ENCODE peak calls at places on chromosomes 7 and 10, in six cellular contexts. I is A549, H is K562, Q is HepG2, P is GM12878, F is endothelial cell of umbilical vein. O is an unnamed sample.

GRCh38 chr10:117743517-117743916 is 201.0 kb downstream of the EMX2 start:
- DNase-seq in I (no peak), H (no peak), Q (no peak), P (no peak), F (no peak), O (no peak)

GRCh38 chr7:129471402-129471827 is 30.9 kb upstream of the SMKR1 start:
- DNase-seq in I (no peak), H (no peak), Q (no peak), P (no peak), F (no peak), O (no peak)

GRCh38 chr10:49741108-49741995 is 20.8 kb downstream of the OGDHL start:
- DNase-seq in I (peak; percentile 20), H (no peak), Q (no peak), P (no peak), F (no peak), O (peak; percentile 23)

GRCh38 chr7:101608772-101609713 is 20.1 kb downstream of the MYL10 start:
- DNase-seq in I (no peak), H (no peak), Q (no peak), P (no peak), F (no peak), O (no peak)

GRCh38 chr7:69411018-69411417 is 187.3 kb upstream of the AUTS2 start:
- DNase-seq in I (no peak), H (no peak), Q (no peak), P (no peak), F (no peak), O (no peak)

GRCh38 chr10:58590152-58590551 is 77.5 kb downstream of the BICC1 start:
- DNase-seq in I (peak; percentile 84), H (no peak), Q (no peak), P (no peak), F (peak; percentile 51), O (no peak)

GRCh38 chr10:100838986-100839385 is 73.8 kb upstream of the SLF2 start:
- DNase-seq in I (no peak), H (no peak), Q (no peak), P (no peak), F (no peak), O (peak; percentile 46)

GRCh38 chr7:37782166-37782565 is 66.2 kb upstream of the NME8 start:
- DNase-seq in I (no peak), H (no peak), Q (no peak), P (no peak), F (no peak), O (no peak)

GRCh38 chr10:103645141-103646054 is 151.9 kb downstream of the NEURL1 start:
- DNase-seq in I (no peak), H (no peak), Q (peak; percentile 87), P (no peak), F (peak; percentile 20), O (peak; percentile 93)

GRCh38 chr7:40986351-40986873 is 716.5 kb downstream of the INHBA start:
- DNase-seq in I (peak; percentile 35), H (no peak), Q (no peak), P (no peak), F (no peak), O (no peak)

GRCh38 chr10:67520924-67521520 is 175.0 kb downstream of the CTNNA3 start:
- DNase-seq in I (peak; percentile 65), H (peak; percentile 23), Q (peak; percentile 38), P (peak; percentile 2), F (peak; percentile 54), O (peak; percentile 70)

GRCh38 chr10:125120046-125120710 is 40.2 kb downstream of the CTBP2 start:
- DNase-seq in I (peak; percentile 79), H (no peak), Q (no peak), P (no peak), F (no peak), O (no peak)

GRCh38 chr7:27697861-27698430 is 35.3 kb upstream of the HIBADH start:
- DNase-seq in I (peak; percentile 40), H (no peak), Q (peak; percentile 39), P (peak; percentile 53), F (peak; percentile 11), O (peak; percentile 89)

GRCh38 chr10:55311823-55312431 is 510.9 kb upstream of the PCDH15 start:
- DNase-seq in I (no peak), H (no peak), Q (no peak), P (no peak), F (no peak), O (no peak)

GRCh38 chr10:29501692-29502091 is 133.1 kb downstream of the SVIL start:
- DNase-seq in I (peak; percentile 78), H (peak; percentile 22), Q (no peak), P (no peak), F (no peak), O (no peak)

GRCh38 chr7:111090834-111091233 is at the start of gene LRRN3:
- DNase-seq in I (no peak), H (peak; percentile 13), Q (no peak), P (no peak), F (no peak), O (no peak)

GRCh38 chr7:100583132-100584045 is 2.5 kb downstream of the LRCH4 start:
- DNase-seq in I (no peak), H (no peak), Q (no peak), P (peak; percentile 44), F (peak; percentile 50), O (peak; percentile 100)

GRCh38 chr7:41113663-41114062 is 589.2 kb downstream of the INHBA start:
- DNase-seq in I (no peak), H (no peak), Q (no peak), P (no peak), F (no peak), O (no peak)

GRCh38 chr10:12279281-12279680 is 70.1 kb upstream of the CAMK1D start:
- DNase-seq in I (no peak), H (no peak), Q (no peak), P (no peak), F (no peak), O (no peak)

GRCh38 chr7:2609001-2609411 is 22.8 kb upstream of the TTYH3 start:
- DNase-seq in I (peak; percentile 49), H (peak; percentile 70), Q (peak; percentile 62), P (no peak), F (peak; percentile 76), O (peak; percentile 85)

GRCh38 chr7:63925262-63925625 is 73.4 kb upstream of the ZNF722 start:
- DNase-seq in I (no peak), H (no peak), Q (no peak), P (no peak), F (no peak), O (no peak)

GRCh38 chr7:92631830-92632487 is 41.8 kb upstream of the FAM133B start:
- DNase-seq in I (no peak), H (no peak), Q (no peak), P (no peak), F (no peak), O (no peak)

GRCh38 chr7:44280993-44281721 is 44.2 kb downstream of the CAMK2B start:
- DNase-seq in I (no peak), H (no peak), Q (no peak), P (no peak), F (no peak), O (no peak)

GRCh38 chr7:1296727-1297475 is 64.2 kb downstream of the UNCX start:
- DNase-seq in I (no peak), H (no peak), Q (no peak), P (no peak), F (no peak), O (no peak)

GRCh38 chr10:69382382-69383117 is 34.2 kb downstream of the TACR2 start:
- DNase-seq in I (peak; percentile 27), H (no peak), Q (no peak), P (no peak), F (no peak), O (no peak)

GRCh38 chr7:47266131-47266706 is 315.7 kb downstream of the TNS3 start:
- DNase-seq in I (peak; percentile 66), H (peak; percentile 69), Q (peak; percentile 82), P (peak; percentile 12), F (peak; percentile 69), O (peak; percentile 88)

GRCh38 chr10:104056619-104057273 is 28.9 kb downstream of the COL17A1 start:
- DNase-seq in I (no peak), H (no peak), Q (no peak), P (no peak), F (no peak), O (no peak)

GRCh38 chr10:36280886-36281499 is 638.9 kb upstream of the FZD8 start:
- DNase-seq in I (peak; percentile 96), H (no peak), Q (no peak), P (no peak), F (no peak), O (no peak)

GRCh38 chr7:32251659-32252058 is 181.5 kb upstream of the PDE1C start:
- DNase-seq in I (no peak), H (no peak), Q (no peak), P (no peak), F (no peak), O (no peak)
- TF ChIP-seq MYC in I (no peak), H (no peak), Q (no peak), P (no peak), F (no peak), O (no peak)

DNA sequence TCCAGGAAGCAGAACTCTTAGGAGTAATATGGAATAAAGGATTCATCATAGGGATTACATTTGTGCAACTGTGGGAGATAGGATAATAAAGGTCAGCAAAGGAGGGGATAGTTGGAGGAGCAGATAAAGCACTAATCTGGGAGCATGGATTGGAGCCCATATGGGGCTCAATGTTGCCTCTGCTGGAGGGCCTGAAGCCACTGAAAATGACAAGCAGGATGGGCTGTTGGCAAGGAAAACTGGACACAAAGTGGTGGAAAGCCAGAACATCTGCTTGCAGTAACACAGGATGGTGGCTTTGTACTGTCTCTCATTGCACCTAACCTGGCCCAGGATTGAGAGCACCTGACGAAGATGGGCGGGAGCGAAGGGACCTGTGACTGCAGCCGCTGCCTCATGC is 15.0 kb upstream of the COMMD3 start:
- DNase-seq in I (no peak), H (no peak), Q (no peak), P (no peak), F (no peak), O (no peak)
- TF ChIP-seq CTCF in I (no peak), H (peak; percentile 16), Q (no peak), P (no peak), F (no peak), O (no peak)

GRCh38 chr7:147982307-147982706 is 608.3 kb upstream of the C7orf33 start:
- DNase-seq in I (no peak), H (no peak), Q (no peak), P (no peak), F (no peak), O (no peak)
- TF ChIP-seq MYC in I (no peak), H (no peak), Q (no peak), P (no peak), F (no peak), O (no peak)

GRCh38 chr7:89771003-89771636 is 383.1 kb upstream of the STEAP1 start:
- DNase-seq in I (no peak), H (no peak), Q (no peak), P (no peak), F (peak; percentile 11), O (no peak)
- TF ChIP-seq CTCF in I (no peak), H (no peak), Q (no peak), P (no peak), F (no peak), O (no peak)

GRCh38 chr7:155316427-155317113 is 18.9 kb downstream of the INSIG1 start:
- DNase-seq in I (no peak), H (no peak), Q (no peak), P (no peak), F (no peak), O (no peak)

GRCh38 chr7:155317114-155317434 is 19.4 kb downstream of the INSIG1 start:
- DNase-seq in I (no peak), H (no peak), Q (no peak), P (no peak), F (no peak), O (no peak)

GRCh38 chr7:155322530-155322929 is 24.9 kb downstream of the INSIG1 start:
- DNase-seq in I (peak; percentile 17), H (no peak), Q (no peak), P (no peak), F (no peak), O (no peak)

GRCh38 chr7:155315977-155316376 is 18.3 kb downstream of the INSIG1 start:
- DNase-seq in I (no peak), H (no peak), Q (no peak), P (no peak), F (no peak), O (no peak)

GRCh38 chr7:155318245-155318644 is 20.6 kb downstream of the INSIG1 start:
- DNase-seq in I (no peak), H (no peak), Q (no peak), P (no peak), F (no peak), O (no peak)
- TF ChIP-seq MYC in I (no peak), H (no peak), Q (no peak), P (no peak), F (no peak), O (no peak)